ENCODE peak calls at places on chromosomes 13 and 19, in seven cellular contexts. One of them, this sample, is unnamed.

GRCh38 chr13:82772802-82773201 is 1109.5 kb downstream of the SLITRK1 start:
- DNase-seq in GM20000: no peak
- DNase-seq in suprapubic skin: no peak
- DNase-seq in heart right ventricle: no peak
- DNase-seq in dorsolateral prefrontal cortex: no peak
- DNase-seq in PC-3: peak; percentile 48
- DNase-seq in choroid plexus epithelial cell: peak; percentile 44
- DNase-seq in this sample: no peak

GRCh38 chr19:33505168-33505567 is 16.4 kb downstream of the PEPD start:
- DNase-seq in GM20000: no peak
- DNase-seq in suprapubic skin: no peak
- DNase-seq in heart right ventricle: no peak
- DNase-seq in PC-3: no peak
- DNase-seq in dorsolateral prefrontal cortex: no peak
- DNase-seq in choroid plexus epithelial cell: no peak
- DNase-seq in this sample: peak; percentile 90

GRCh38 chr19:38362076-38362945 is 12.1 kb upstream of the PSMD8 start:
- DNase-seq in heart right ventricle: peak; percentile 82
- DNase-seq in GM20000: peak; percentile 81
- DNase-seq in dorsolateral prefrontal cortex: no peak
- DNase-seq in PC-3: peak; percentile 73
- DNase-seq in suprapubic skin: peak; percentile 92
- DNase-seq in choroid plexus epithelial cell: peak; percentile 57
- DNase-seq in this sample: no peak

GRCh38 chr19:2215281-2215751 is 20.8 kb downstream of the PLEKHJ1 start:
- DNase-seq in dorsolateral prefrontal cortex: no peak
- DNase-seq in GM20000: no peak
- DNase-seq in choroid plexus epithelial cell: peak; percentile 35
- DNase-seq in heart right ventricle: no peak
- DNase-seq in suprapubic skin: no peak
- DNase-seq in PC-3: no peak
- DNase-seq in this sample: no peak

GRCh38 chr13:113724780-113725315 is 34.2 kb upstream of the TMEM255B start:
- DNase-seq in dorsolateral prefrontal cortex: peak; percentile 83
- DNase-seq in suprapubic skin: peak; percentile 85
- DNase-seq in heart right ventricle: peak; percentile 84
- DNase-seq in choroid plexus epithelial cell: peak; percentile 68
- DNase-seq in GM20000: peak; percentile 88
- DNase-seq in PC-3: peak; percentile 65
- DNase-seq in this sample: peak; percentile 93

GRCh38 chr13:40345654-40346372 is 320.6 kb downstream of the FOXO1 start:
- DNase-seq in PC-3: no peak
- DNase-seq in GM20000: no peak
- DNase-seq in heart right ventricle: peak; percentile 40
- DNase-seq in suprapubic skin: no peak
- DNase-seq in dorsolateral prefrontal cortex: no peak
- DNase-seq in choroid plexus epithelial cell: no peak
- DNase-seq in this sample: no peak

GRCh38 chr19:42293539-42293938 is 8.4 kb upstream of the PRR19 start:
- DNase-seq in GM20000: no peak
- DNase-seq in suprapubic skin: no peak
- DNase-seq in heart right ventricle: no peak
- DNase-seq in PC-3: no peak
- DNase-seq in choroid plexus epithelial cell: no peak
- DNase-seq in dorsolateral prefrontal cortex: no peak
- DNase-seq in this sample: peak; percentile 95

GRCh38 chr19:35513231-35513974 is at the start of gene DMKN:
- DNase-seq in GM20000: no peak
- DNase-seq in suprapubic skin: no peak
- DNase-seq in choroid plexus epithelial cell: peak; percentile 65
- DNase-seq in dorsolateral prefrontal cortex: no peak
- DNase-seq in heart right ventricle: no peak
- DNase-seq in PC-3: peak; percentile 14
- DNase-seq in this sample: no peak

GRCh38 chr13:20462533-20462915 is 63.1 kb downstream of the CRYL1 start:
- DNase-seq in suprapubic skin: no peak
- DNase-seq in PC-3: no peak
- DNase-seq in GM20000: no peak
- DNase-seq in choroid plexus epithelial cell: no peak
- DNase-seq in heart right ventricle: no peak
- DNase-seq in dorsolateral prefrontal cortex: no peak
- DNase-seq in this sample: no peak

GRCh38 chr13:49540552-49540951 is 44.8 kb downstream of the PHF11 start:
- DNase-seq in choroid plexus epithelial cell: peak; percentile 35
- DNase-seq in suprapubic skin: no peak
- DNase-seq in heart right ventricle: no peak
- DNase-seq in PC-3: peak; percentile 7
- DNase-seq in dorsolateral prefrontal cortex: no peak
- DNase-seq in GM20000: no peak
- DNase-seq in this sample: no peak

GRCh38 chr19:39154626-39155100 is 29.1 kb downstream of the PAK4 start:
- DNase-seq in GM20000: no peak
- DNase-seq in choroid plexus epithelial cell: peak; percentile 18
- DNase-seq in suprapubic skin: no peak
- DNase-seq in PC-3: peak; percentile 75
- DNase-seq in heart right ventricle: no peak
- DNase-seq in dorsolateral prefrontal cortex: no peak
- DNase-seq in this sample: no peak

GRCh38 chr13:28022848-28023518 is 34.5 kb upstream of the URAD start:
- DNase-seq in dorsolateral prefrontal cortex: no peak
- DNase-seq in PC-3: no peak
- DNase-seq in choroid plexus epithelial cell: peak; percentile 63
- DNase-seq in heart right ventricle: no peak
- DNase-seq in suprapubic skin: no peak
- DNase-seq in GM20000: no peak
- DNase-seq in this sample: no peak

GRCh38 chr19:18220632-18221275 is 5.5 kb downstream of the PDE4C start:
- DNase-seq in GM20000: no peak
- DNase-seq in dorsolateral prefrontal cortex: no peak
- DNase-seq in choroid plexus epithelial cell: no peak
- DNase-seq in heart right ventricle: no peak
- DNase-seq in PC-3: no peak
- DNase-seq in suprapubic skin: no peak
- DNase-seq in this sample: no peak

GRCh38 chr13:65582160-65582559 is 1648.0 kb downstream of the PCDH9 start:
- DNase-seq in heart right ventricle: no peak
- DNase-seq in suprapubic skin: no peak
- DNase-seq in GM20000: no peak
- DNase-seq in dorsolateral prefrontal cortex: no peak
- DNase-seq in choroid plexus epithelial cell: no peak
- DNase-seq in PC-3: no peak
- DNase-seq in this sample: no peak

GRCh38 chr13:80341771-80342271 is 895 bp upstream of the SPRY2 start:
- DNase-seq in choroid plexus epithelial cell: peak; percentile 73
- DNase-seq in dorsolateral prefrontal cortex: no peak
- DNase-seq in heart right ventricle: peak; percentile 64
- DNase-seq in GM20000: peak; percentile 38
- DNase-seq in PC-3: peak; percentile 41
- DNase-seq in suprapubic skin: peak; percentile 68
- DNase-seq in this sample: no peak

GRCh38 chr19:19405919-19406877 is 723 bp downstream of the GATAD2A start:
- DNase-seq in choroid plexus epithelial cell: peak; percentile 52
- DNase-seq in heart right ventricle: peak; percentile 58
- DNase-seq in suprapubic skin: peak; percentile 85
- DNase-seq in PC-3: peak; percentile 54
- DNase-seq in dorsolateral prefrontal cortex: no peak
- DNase-seq in GM20000: peak; percentile 65
- DNase-seq in this sample: no peak

GRCh38 chr19:19406878-19407639 is 1.6 kb downstream of the GATAD2A start:
- DNase-seq in dorsolateral prefrontal cortex: no peak
- DNase-seq in choroid plexus epithelial cell: peak; percentile 52
- DNase-seq in suprapubic skin: no peak
- DNase-seq in GM20000: no peak
- DNase-seq in heart right ventricle: no peak
- DNase-seq in PC-3: peak; percentile 61
- DNase-seq in this sample: no peak

GRCh38 chr19:19402656-19403372 is 2.7 kb upstream of the GATAD2A start:
- DNase-seq in GM20000: no peak
- DNase-seq in suprapubic skin: no peak
- DNase-seq in dorsolateral prefrontal cortex: no peak
- DNase-seq in choroid plexus epithelial cell: peak; percentile 46
- DNase-seq in PC-3: no peak
- DNase-seq in heart right ventricle: no peak
- DNase-seq in this sample: no peak

GRCh38 chr19:19403373-19403901 is 2.0 kb upstream of the GATAD2A start:
- DNase-seq in heart right ventricle: no peak
- DNase-seq in PC-3: peak; percentile 66
- DNase-seq in dorsolateral prefrontal cortex: no peak
- DNase-seq in GM20000: no peak
- DNase-seq in choroid plexus epithelial cell: peak; percentile 27
- DNase-seq in suprapubic skin: no peak
- DNase-seq in this sample: no peak

GRCh38 chr19:19404879-19405860 is at the start of gene GATAD2A:
- DNase-seq in suprapubic skin: peak; percentile 95
- DNase-seq in choroid plexus epithelial cell: peak; percentile 93
- DNase-seq in heart right ventricle: peak; percentile 93
- DNase-seq in PC-3: peak; percentile 95
- DNase-seq in dorsolateral prefrontal cortex: peak; percentile 95
- DNase-seq in GM20000: peak; percentile 98
- DNase-seq in this sample: peak; percentile 94
- TF ChIP-seq CTCF in suprapubic skin: peak; percentile 36
- TF ChIP-seq CTCF in choroid plexus epithelial cell: peak; percentile 21
- TF ChIP-seq CTCF in heart right ventricle: peak; percentile 71
- TF ChIP-seq CTCF in PC-3: peak; percentile 33
- TF ChIP-seq CTCF in dorsolateral prefrontal cortex: no peak
- TF ChIP-seq CTCF in GM20000: peak; percentile 45
- TF ChIP-seq CTCF in this sample: peak; percentile 64

DNA sequence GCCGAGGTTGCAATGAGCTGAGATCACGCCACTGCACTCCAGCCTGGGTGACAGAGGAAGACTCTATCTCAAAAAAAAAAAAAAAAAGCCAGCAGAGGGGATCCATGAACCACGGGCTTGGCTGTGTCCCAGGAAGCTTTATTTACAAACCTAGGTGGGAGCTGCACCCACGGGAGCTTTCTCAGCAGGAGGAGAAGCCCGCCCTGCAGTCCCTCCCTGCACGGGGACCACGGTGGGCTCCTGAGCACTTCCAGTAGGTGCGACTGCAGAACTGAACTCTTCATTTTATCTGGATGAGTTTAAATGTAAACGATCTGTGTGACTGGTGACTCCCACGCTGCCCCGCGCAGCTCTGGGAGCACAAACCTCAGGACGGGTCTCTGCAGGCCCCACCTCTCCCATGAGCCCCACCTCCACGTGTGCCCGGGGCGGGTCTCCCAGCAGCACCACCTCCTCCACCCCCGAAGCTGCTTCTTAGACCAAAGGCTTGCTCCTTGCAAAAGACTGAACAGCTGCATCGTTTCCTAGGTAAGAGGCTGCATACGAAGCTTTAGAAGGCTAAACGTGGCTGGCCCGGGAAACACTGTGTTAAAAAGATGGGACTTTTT is 66.4 kb downstream of the SPACA7 start:
- DNase-seq in suprapubic skin: no peak
- DNase-seq in dorsolateral prefrontal cortex: no peak
- DNase-seq in PC-3: no peak
- DNase-seq in GM20000: no peak
- DNase-seq in choroid plexus epithelial cell: no peak
- DNase-seq in heart right ventricle: no peak
- DNase-seq in this sample: peak; percentile 56
- TF ChIP-seq CTCF in suprapubic skin: no peak
- TF ChIP-seq CTCF in dorsolateral prefrontal cortex: no peak
- TF ChIP-seq CTCF in PC-3: no peak
- TF ChIP-seq CTCF in GM20000: no peak
- TF ChIP-seq CTCF in choroid plexus epithelial cell: no peak
- TF ChIP-seq CTCF in heart right ventricle: no peak
- TF ChIP-seq CTCF in this sample: no peak

DNA sequence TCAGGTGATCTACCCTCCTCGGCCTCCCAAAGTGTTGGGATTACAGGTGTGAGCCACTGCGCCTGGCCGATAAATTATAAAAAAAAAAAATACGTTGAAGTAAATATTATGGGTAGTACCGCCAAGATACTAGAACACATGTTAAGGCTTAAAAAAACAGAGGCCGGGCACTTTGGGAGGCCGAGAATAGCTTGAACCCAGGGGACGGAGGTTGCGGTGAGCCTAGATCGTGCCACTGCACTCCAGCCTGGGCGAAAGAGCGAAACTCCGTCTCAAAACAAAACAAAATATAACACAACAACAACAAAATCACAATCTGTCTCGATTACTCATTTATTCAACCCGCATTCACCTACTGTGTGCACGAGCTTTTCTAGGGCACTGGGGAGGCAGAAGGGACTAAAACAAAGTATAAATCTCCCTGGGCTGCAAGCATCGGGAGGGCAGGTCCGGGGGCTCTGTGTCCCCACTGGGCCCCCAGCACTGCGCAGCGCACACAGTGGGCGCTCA is 1.3 kb upstream of the BICRA start:
- DNase-seq in dorsolateral prefrontal cortex: no peak
- DNase-seq in suprapubic skin: no peak
- DNase-seq in PC-3: no peak
- DNase-seq in choroid plexus epithelial cell: no peak
- DNase-seq in heart right ventricle: no peak
- DNase-seq in GM20000: no peak
- DNase-seq in this sample: no peak
- TF ChIP-seq CTCF in dorsolateral prefrontal cortex: no peak
- TF ChIP-seq CTCF in suprapubic skin: no peak
- TF ChIP-seq CTCF in PC-3: no peak
- TF ChIP-seq CTCF in choroid plexus epithelial cell: no peak
- TF ChIP-seq CTCF in heart right ventricle: no peak
- TF ChIP-seq CTCF in GM20000: no peak
- TF ChIP-seq CTCF in this sample: no peak

GRCh38 chr13:21671793-21672680 is 1.2 kb downstream of the FGF9 start:
- DNase-seq in PC-3: no peak
- DNase-seq in dorsolateral prefrontal cortex: no peak
- DNase-seq in suprapubic skin: no peak
- DNase-seq in choroid plexus epithelial cell: no peak
- DNase-seq in GM20000: peak; percentile 35
- DNase-seq in heart right ventricle: no peak
- DNase-seq in this sample: no peak

GRCh38 chr13:21674271-21675009 is 3.6 kb downstream of the FGF9 start:
- DNase-seq in GM20000: peak; percentile 68
- DNase-seq in PC-3: no peak
- DNase-seq in choroid plexus epithelial cell: no peak
- DNase-seq in suprapubic skin: no peak
- DNase-seq in heart right ventricle: peak; percentile 33
- DNase-seq in dorsolateral prefrontal cortex: no peak
- DNase-seq in this sample: no peak

GRCh38 chr13:21675095-21676007 is 4.5 kb downstream of the FGF9 start:
- DNase-seq in GM20000: peak; percentile 60
- DNase-seq in suprapubic skin: no peak
- DNase-seq in PC-3: no peak
- DNase-seq in choroid plexus epithelial cell: no peak
- DNase-seq in heart right ventricle: peak; percentile 43
- DNase-seq in dorsolateral prefrontal cortex: no peak
- DNase-seq in this sample: no peak

GRCh38 chr13:21672811-21673591 is 2.1 kb downstream of the FGF9 start:
- DNase-seq in PC-3: no peak
- DNase-seq in GM20000: no peak
- DNase-seq in suprapubic skin: no peak
- DNase-seq in heart right ventricle: no peak
- DNase-seq in dorsolateral prefrontal cortex: no peak
- DNase-seq in choroid plexus epithelial cell: no peak
- DNase-seq in this sample: no peak

GRCh38 chr13:21673592-21674270 is 2.9 kb downstream of the FGF9 start:
- DNase-seq in dorsolateral prefrontal cortex: no peak
- DNase-seq in suprapubic skin: no peak
- DNase-seq in choroid plexus epithelial cell: peak; percentile 41
- DNase-seq in PC-3: peak; percentile 42
- DNase-seq in heart right ventricle: no peak
- DNase-seq in GM20000: peak; percentile 87
- DNase-seq in this sample: no peak
- TF ChIP-seq CTCF in dorsolateral prefrontal cortex: no peak
- TF ChIP-seq CTCF in suprapubic skin: no peak
- TF ChIP-seq CTCF in choroid plexus epithelial cell: peak; percentile 7
- TF ChIP-seq CTCF in PC-3: no peak
- TF ChIP-seq CTCF in heart right ventricle: no peak
- TF ChIP-seq CTCF in GM20000: no peak
- TF ChIP-seq CTCF in this sample: peak; percentile 38

GRCh38 chr13:51599444-51600176 is 15.3 kb downstream of the WDFY2 start:
- DNase-seq in suprapubic skin: no peak
- DNase-seq in PC-3: no peak
- DNase-seq in GM20000: no peak
- DNase-seq in dorsolateral prefrontal cortex: no peak
- DNase-seq in heart right ventricle: no peak
- DNase-seq in choroid plexus epithelial cell: no peak
- DNase-seq in this sample: no peak
- TF ChIP-seq CTCF in suprapubic skin: no peak
- TF ChIP-seq CTCF in PC-3: no peak
- TF ChIP-seq CTCF in GM20000: no peak
- TF ChIP-seq CTCF in dorsolateral prefrontal cortex: no peak
- TF ChIP-seq CTCF in heart right ventricle: no peak
- TF ChIP-seq CTCF in choroid plexus epithelial cell: peak; percentile 9
- TF ChIP-seq CTCF in this sample: peak; percentile 7